ENCODE peak calls at places on chromosomes 4 and X, in seven cellular contexts. O, Z, Y, K, E, A and L are unnamed samples.

GRCh38 chr4:26213317-26213716 is 107.5 kb upstream of the RBPJ start:
- DNase-seq in O (no peak), Z (no peak), Y (no peak), K (no peak), E (no peak), A (no peak), L (no peak)

GRCh38 chr4:110704748-110705439 is 82.0 kb upstream of the PITX2 start:
- DNase-seq in O (no peak), Z (no peak), Y (no peak), K (peak), E (no peak), A (no peak), L (no peak)

GRCh38 chrX:100944601-100945000 is 15.9 kb upstream of the XKRX start:
- DNase-seq in O (no peak), Z (no peak), Y (no peak), K (no peak), E (no peak), A (no peak), L (no peak)

GRCh38 chr4:8906991-8907595 is 35.5 kb upstream of the HMX1 start:
- DNase-seq in O (no peak), Z (no peak), Y (no peak), K (no peak), E (no peak), A (no peak), L (peak)

GRCh38 chr4:85828295-85828910 is 353.5 kb downstream of the ARHGAP24 start:
- DNase-seq in O (peak), Z (peak), Y (no peak), K (no peak), E (no peak), A (no peak), L (no peak)

GRCh38 chr4:156298230-156298629 is 344.6 kb upstream of the CTSO start:
- DNase-seq in O (peak), Z (peak), Y (no peak), K (no peak), E (no peak), A (peak), L (no peak)

GRCh38 chr4:20253272-20253798 is 1.6 kb downstream of the SLIT2 start:
- DNase-seq in O (peak), Z (peak), Y (no peak), K (no peak), E (no peak), A (peak), L (no peak)

GRCh38 chrX:39492495-39493162 is 605.1 kb downstream of the BCOR start:
- DNase-seq in O (no peak), Z (no peak), Y (no peak), K (no peak), E (no peak), A (no peak), L (no peak)

GRCh38 chr4:2791518-2792395 is 1.1 kb upstream of the SH3BP2 start:
- DNase-seq in O (no peak), Z (no peak), Y (no peak), K (no peak), E (no peak), A (no peak), L (no peak)

GRCh38 chrX:70439016-70439415 is 5.6 kb upstream of the DLG3 start:
- DNase-seq in O (peak), Z (peak), Y (no peak), K (no peak), E (no peak), A (no peak), L (no peak)

GRCh38 chr4:38105475-38105874 is 145.3 kb downstream of the PTTG2 start:
- DNase-seq in O (no peak), Z (no peak), Y (no peak), K (no peak), E (no peak), A (no peak), L (no peak)

GRCh38 chr4:154877110-154877760 is 96.2 kb downstream of the RBM46 start:
- DNase-seq in O (peak), Z (peak), Y (no peak), K (no peak), E (no peak), A (peak), L (no peak)

GRCh38 chr4:73439991-73440390 is 4.0 kb downstream of the AFP start:
- DNase-seq in O (no peak), Z (no peak), Y (no peak), K (no peak), E (no peak), A (no peak), L (no peak)

GRCh38 chr4:174474457-174475075 is 47.7 kb downstream of the HPGD start:
- DNase-seq in O (no peak), Z (no peak), Y (no peak), K (no peak), E (no peak), A (no peak), L (no peak)

GRCh38 chr4:124065941-124066340 is 646.6 kb downstream of the ANKRD50 start:
- DNase-seq in O (no peak), Z (no peak), Y (no peak), K (no peak), E (no peak), A (no peak), L (no peak)

GRCh38 chr4:89136525-89136924 is 25.2 kb downstream of the TIGD2 start:
- DNase-seq in O (no peak), Z (peak), Y (peak), K (no peak), E (no peak), A (no peak), L (no peak)

GRCh38 chr4:11488657-11489448 is 60.2 kb upstream of the HS3ST1 start:
- DNase-seq in O (no peak), Z (no peak), Y (no peak), K (no peak), E (no peak), A (no peak), L (no peak)

GRCh38 chr4:96063639-96064038 is 223.7 kb downstream of the PDHA2 start:
- DNase-seq in O (no peak), Z (no peak), Y (no peak), K (no peak), E (no peak), A (no peak), L (no peak)